ENCODE peak calls at places on chromosomes 11 and 22, in eight cellular contexts. One of them, this sample, is unnamed.

GRCh38 chr22:20857838-20858614 is 585 bp downstream of the PI4KA start:
- DNase-seq in fibroblast of lung: peak; percentile 90
- DNase-seq in HCT116: peak; percentile 64
- DNase-seq in hepatocyte: peak; percentile 94
- DNase-seq in IMR-90: peak; percentile 85
- DNase-seq in uterus: peak; percentile 91
- DNase-seq in RWPE2: peak; percentile 81
- DNase-seq in HL-60: peak; percentile 85
- DNase-seq in this sample: peak; percentile 50

GRCh38 chr11:100682247-100682969 is 4.7 kb upstream of the ARHGAP42 start:
- DNase-seq in IMR-90: peak; percentile 46
- DNase-seq in HL-60: no peak
- DNase-seq in RWPE2: no peak
- DNase-seq in hepatocyte: peak; percentile 18
- DNase-seq in fibroblast of lung: no peak
- DNase-seq in uterus: no peak
- DNase-seq in HCT116: peak; percentile 21
- DNase-seq in this sample: peak; percentile 18

GRCh38 chr22:47199261-47199948 is 437.0 kb downstream of the TBC1D22A start:
- DNase-seq in uterus: no peak
- DNase-seq in RWPE2: no peak
- DNase-seq in HL-60: no peak
- DNase-seq in HCT116: no peak
- DNase-seq in fibroblast of lung: no peak
- DNase-seq in IMR-90: no peak
- DNase-seq in hepatocyte: no peak
- DNase-seq in this sample: no peak

GRCh38 chr11:46290598-46291309 is 13.3 kb downstream of the CREB3L1 start:
- DNase-seq in hepatocyte: peak; percentile 98
- DNase-seq in uterus: peak; percentile 93
- DNase-seq in RWPE2: peak; percentile 88
- DNase-seq in IMR-90: peak; percentile 98
- DNase-seq in HCT116: no peak
- DNase-seq in HL-60: no peak
- DNase-seq in fibroblast of lung: peak; percentile 96
- DNase-seq in this sample: no peak

GRCh38 chr11:121426476-121427454 is 25.3 kb upstream of the SORL1 start:
- DNase-seq in hepatocyte: peak; percentile 70
- DNase-seq in HCT116: peak; percentile 12
- DNase-seq in uterus: peak; percentile 37
- DNase-seq in HL-60: no peak
- DNase-seq in RWPE2: no peak
- DNase-seq in IMR-90: no peak
- DNase-seq in fibroblast of lung: no peak
- DNase-seq in this sample: no peak

GRCh38 chr11:9759519-9760179 is 95.8 kb downstream of the SWAP70 start:
- DNase-seq in HCT116: peak; percentile 96
- DNase-seq in hepatocyte: peak; percentile 92
- DNase-seq in RWPE2: peak; percentile 96
- DNase-seq in uterus: peak; percentile 78
- DNase-seq in HL-60: peak; percentile 87
- DNase-seq in IMR-90: peak; percentile 100
- DNase-seq in fibroblast of lung: peak; percentile 100
- DNase-seq in this sample: peak; percentile 99

GRCh38 chr11:64711138-64711943 is 11.7 kb downstream of the NRXN2 start:
- DNase-seq in HL-60: no peak
- DNase-seq in hepatocyte: no peak
- DNase-seq in IMR-90: no peak
- DNase-seq in fibroblast of lung: no peak
- DNase-seq in RWPE2: no peak
- DNase-seq in HCT116: no peak
- DNase-seq in uterus: no peak
- DNase-seq in this sample: no peak

GRCh38 chr22:19895160-19895849 is 40.6 kb upstream of the GNB1L start:
- DNase-seq in uterus: no peak
- DNase-seq in HL-60: no peak
- DNase-seq in HCT116: no peak
- DNase-seq in fibroblast of lung: no peak
- DNase-seq in hepatocyte: no peak
- DNase-seq in IMR-90: no peak
- DNase-seq in RWPE2: no peak
- DNase-seq in this sample: no peak

GRCh38 chr22:31055322-31056159 is 25.6 kb upstream of the SMTN start:
- DNase-seq in IMR-90: peak; percentile 99
- DNase-seq in HL-60: no peak
- DNase-seq in RWPE2: peak; percentile 98
- DNase-seq in hepatocyte: peak; percentile 98
- DNase-seq in uterus: peak; percentile 93
- DNase-seq in HCT116: no peak
- DNase-seq in fibroblast of lung: peak; percentile 98
- DNase-seq in this sample: peak; percentile 92

GRCh38 chr22:44497218-44497903 is 672 bp downstream of the RTL6 start:
- DNase-seq in RWPE2: no peak
- DNase-seq in HL-60: no peak
- DNase-seq in uterus: no peak
- DNase-seq in HCT116: no peak
- DNase-seq in hepatocyte: peak; percentile 41
- DNase-seq in fibroblast of lung: peak; percentile 27
- DNase-seq in IMR-90: peak; percentile 34
- DNase-seq in this sample: peak; percentile 8

GRCh38 chr11:68081691-68082090 is 39.5 kb downstream of the CHKA start:
- DNase-seq in fibroblast of lung: peak; percentile 50
- DNase-seq in RWPE2: no peak
- DNase-seq in hepatocyte: no peak
- DNase-seq in uterus: no peak
- DNase-seq in IMR-90: no peak
- DNase-seq in HL-60: no peak
- DNase-seq in HCT116: no peak
- DNase-seq in this sample: no peak
- TF ChIP-seq CTCF in fibroblast of lung: no peak
- TF ChIP-seq CTCF in RWPE2: no peak
- TF ChIP-seq CTCF in hepatocyte: no peak
- TF ChIP-seq CTCF in uterus: no peak
- TF ChIP-seq CTCF in IMR-90: no peak
- TF ChIP-seq CTCF in HL-60: no peak
- TF ChIP-seq CTCF in HCT116: no peak
- TF ChIP-seq CTCF in this sample: no peak

GRCh38 chr11:72788250-72788649 is 5.6 kb downstream of the STARD10 start:
- DNase-seq in RWPE2: no peak
- DNase-seq in HL-60: no peak
- DNase-seq in uterus: no peak
- DNase-seq in HCT116: no peak
- DNase-seq in fibroblast of lung: no peak
- DNase-seq in hepatocyte: no peak
- DNase-seq in IMR-90: no peak
- DNase-seq in this sample: no peak

GRCh38 chr11:72786305-72787261 is 7.3 kb downstream of the STARD10 start:
- DNase-seq in uterus: no peak
- DNase-seq in hepatocyte: peak; percentile 88
- DNase-seq in IMR-90: no peak
- DNase-seq in RWPE2: no peak
- DNase-seq in fibroblast of lung: no peak
- DNase-seq in HCT116: no peak
- DNase-seq in HL-60: no peak
- DNase-seq in this sample: no peak

GRCh38 chr11:72784662-72785061 is 9.2 kb downstream of the STARD10 start:
- DNase-seq in IMR-90: no peak
- DNase-seq in fibroblast of lung: no peak
- DNase-seq in uterus: no peak
- DNase-seq in HL-60: no peak
- DNase-seq in HCT116: no peak
- DNase-seq in hepatocyte: no peak
- DNase-seq in RWPE2: no peak
- DNase-seq in this sample: no peak

GRCh38 chr11:72789493-72790131 is 4.2 kb downstream of the STARD10 start:
- DNase-seq in hepatocyte: no peak
- DNase-seq in RWPE2: no peak
- DNase-seq in HL-60: no peak
- DNase-seq in HCT116: no peak
- DNase-seq in uterus: no peak
- DNase-seq in IMR-90: peak; percentile 52
- DNase-seq in fibroblast of lung: peak; percentile 72
- DNase-seq in this sample: no peak

DNA sequence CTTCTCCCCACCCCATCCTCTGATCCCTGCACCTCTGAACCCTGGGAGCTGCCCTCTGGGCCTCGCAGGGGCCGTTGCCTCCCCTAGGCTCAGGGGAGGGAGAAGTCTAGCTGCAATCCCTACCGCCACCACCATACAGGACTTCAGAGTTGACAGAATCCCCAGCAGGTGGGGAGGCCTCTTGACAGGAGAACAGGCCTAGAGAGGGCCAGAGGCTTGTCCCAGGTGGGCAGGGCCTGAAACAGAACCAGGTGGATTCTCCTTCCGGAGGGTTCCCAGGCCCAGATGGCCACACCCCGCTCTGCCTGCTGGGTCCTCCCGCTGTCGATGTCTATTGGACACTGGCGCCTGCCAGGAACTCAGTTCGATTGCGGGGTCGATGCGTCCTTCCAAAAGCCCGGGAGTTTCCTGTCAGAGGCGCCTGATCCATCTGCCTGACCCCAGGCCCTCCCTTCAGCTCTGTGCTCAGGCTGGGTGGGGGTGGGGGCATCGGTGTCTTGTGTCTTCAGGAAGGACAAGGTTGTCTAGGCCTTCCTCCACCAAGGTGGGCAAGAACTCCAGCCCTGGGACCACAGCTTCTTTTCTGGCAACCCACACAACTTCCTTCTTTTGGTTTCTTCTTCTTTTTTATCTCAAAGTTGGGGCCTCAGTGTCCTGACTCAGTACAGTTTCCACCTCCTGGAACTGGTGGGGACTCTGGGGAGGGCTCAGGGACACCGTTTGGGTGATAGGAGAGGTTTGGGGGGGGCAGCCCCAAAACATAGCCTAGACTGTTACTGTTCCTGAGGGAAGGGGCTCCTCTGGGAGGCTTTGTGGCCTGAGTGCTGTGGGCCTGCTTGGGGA is 6.4 kb downstream of the STARD10 start:
- DNase-seq in IMR-90: no peak
- DNase-seq in HL-60: peak; percentile 60
- DNase-seq in uterus: no peak
- DNase-seq in RWPE2: no peak
- DNase-seq in fibroblast of lung: no peak
- DNase-seq in HCT116: no peak
- DNase-seq in hepatocyte: peak; percentile 81
- DNase-seq in this sample: no peak
- H3K27ac ChIP-seq in IMR-90: no peak overlapping the region
- H3K27ac ChIP-seq in HL-60: peak overlapping the region; percentile 78
- H3K27ac ChIP-seq in uterus: no peak overlapping the region
- H3K27ac ChIP-seq in RWPE2: no peak overlapping the region
- H3K27ac ChIP-seq in fibroblast of lung: no peak overlapping the region
- H3K27ac ChIP-seq in HCT116: no peak overlapping the region
- H3K27ac ChIP-seq in hepatocyte: peak overlapping the region; percentile 94
- H3K27ac ChIP-seq in this sample: no peak overlapping the region

GRCh38 chr11:119629834-119630624 is 99.0 kb downstream of the NECTIN1 start:
- DNase-seq in RWPE2: no peak
- DNase-seq in uterus: no peak
- DNase-seq in IMR-90: no peak
- DNase-seq in HCT116: no peak
- DNase-seq in fibroblast of lung: no peak
- DNase-seq in HL-60: no peak
- DNase-seq in hepatocyte: no peak
- DNase-seq in this sample: no peak
- TF ChIP-seq CTCF in RWPE2: no peak
- TF ChIP-seq CTCF in uterus: no peak
- TF ChIP-seq CTCF in IMR-90: no peak
- TF ChIP-seq CTCF in HCT116: no peak
- TF ChIP-seq CTCF in fibroblast of lung: no peak
- TF ChIP-seq CTCF in HL-60: no peak
- TF ChIP-seq CTCF in hepatocyte: no peak
- TF ChIP-seq CTCF in this sample: no peak

GRCh38 chr22:39292002-39292401 is 27.4 kb downstream of the RPL3 start:
- DNase-seq in IMR-90: no peak
- DNase-seq in RWPE2: no peak
- DNase-seq in fibroblast of lung: peak; percentile 33
- DNase-seq in HCT116: no peak
- DNase-seq in HL-60: no peak
- DNase-seq in uterus: no peak
- DNase-seq in hepatocyte: no peak
- DNase-seq in this sample: no peak

GRCh38 chr22:39290724-39291161 is 28.7 kb downstream of the RPL3 start:
- DNase-seq in uterus: peak; percentile 75
- DNase-seq in IMR-90: peak; percentile 71
- DNase-seq in HL-60: no peak
- DNase-seq in fibroblast of lung: peak; percentile 64
- DNase-seq in HCT116: no peak
- DNase-seq in hepatocyte: peak; percentile 75
- DNase-seq in RWPE2: peak; percentile 89
- DNase-seq in this sample: peak; percentile 64

GRCh38 chr22:39291501-39291900 is 27.9 kb downstream of the RPL3 start:
- DNase-seq in HCT116: no peak
- DNase-seq in HL-60: no peak
- DNase-seq in RWPE2: no peak
- DNase-seq in hepatocyte: no peak
- DNase-seq in fibroblast of lung: no peak
- DNase-seq in uterus: no peak
- DNase-seq in IMR-90: no peak
- DNase-seq in this sample: no peak

GRCh38 chr22:39289445-39290247 is 29.8 kb downstream of the RPL3 start:
- DNase-seq in hepatocyte: no peak
- DNase-seq in fibroblast of lung: no peak
- DNase-seq in RWPE2: no peak
- DNase-seq in uterus: no peak
- DNase-seq in HCT116: no peak
- DNase-seq in IMR-90: no peak
- DNase-seq in HL-60: no peak
- DNase-seq in this sample: no peak

GRCh38 chr22:39290248-39290720 is 29.1 kb downstream of the RPL3 start:
- DNase-seq in hepatocyte: no peak
- DNase-seq in fibroblast of lung: no peak
- DNase-seq in uterus: no peak
- DNase-seq in RWPE2: peak; percentile 95
- DNase-seq in IMR-90: no peak
- DNase-seq in HL-60: no peak
- DNase-seq in HCT116: peak; percentile 48
- DNase-seq in this sample: peak; percentile 90
- H3K27ac ChIP-seq in hepatocyte: no peak overlapping the region
- H3K27ac ChIP-seq in fibroblast of lung: no peak overlapping the region
- H3K27ac ChIP-seq in uterus: peak overlapping the region; percentile 72
- H3K27ac ChIP-seq in RWPE2: peak overlapping the region; percentile 89
- H3K27ac ChIP-seq in IMR-90: no peak overlapping the region
- H3K27ac ChIP-seq in HL-60: no peak overlapping the region
- H3K27ac ChIP-seq in HCT116: peak overlapping the region; percentile 98
- H3K27ac ChIP-seq in this sample: peak overlapping the region; percentile 80